ENCODE peak calls at places on chromosome 11, in ten cellular contexts. I, P, X, J, W, M, Z, K, T and Q are unnamed samples. For H3K9me3, the result is how much of the 10 kb centered on the place peaks cover.

GRCh38 chr11:128859563-128860441 is 7.3 kb downstream of the KCNJ1 start:
- DNase-seq in I (no peak), P (peak), X (peak), J (peak), W (peak), M (peak), Z (no peak), K (peak), T (peak), Q (peak)

GRCh38 chr11:121894581-121894980 is 221.4 kb downstream of the BLID start:
- DNase-seq in I (no peak), P (no peak), X (no peak), J (no peak), W (no peak), M (no peak), Z (no peak), K (no peak), T (no peak), Q (no peak)

GRCh38 chr11:43962383-43962969 is 20.0 kb downstream of the C11orf96 start:
- DNase-seq in I (no peak), P (no peak), X (no peak), J (no peak), W (no peak), M (no peak), Z (no peak), K (no peak), T (no peak), Q (no peak)

GRCh38 chr11:57667715-57668466 is at the start of gene ZDHHC5:
- DNase-seq in I (peak), P (peak), X (peak), J (peak), W (peak), M (peak), Z (peak), K (peak), T (peak), Q (peak)

GRCh38 chr11:119607726-119608125 is 121.3 kb downstream of the NECTIN1 start:
- DNase-seq in I (no peak), P (no peak), X (no peak), J (no peak), W (no peak), M (no peak), Z (no peak), K (no peak), T (no peak), Q (no peak)

GRCh38 chr11:16986434-16987204 is 27.6 kb downstream of the PLEKHA7 start:
- DNase-seq in I (no peak), P (no peak), X (peak), J (peak), W (peak), M (peak), Z (no peak), K (no peak), T (peak), Q (no peak)

GRCh38 chr11:34770111-34770510 is 146.1 kb downstream of the APIP start:
- DNase-seq in I (no peak), P (no peak), X (no peak), J (no peak), W (no peak), M (no peak), Z (no peak), K (no peak), T (no peak), Q (no peak)

GRCh38 chr11:66328307-66329144 is 7.7 kb downstream of the RIN1 start:
- DNase-seq in I (no peak), P (peak), X (peak), J (peak), W (peak), M (peak), Z (peak), K (peak), T (peak), Q (peak)

GRCh38 chr11:69775163-69775755 is at the start of gene FGF4:
- DNase-seq in I (no peak), P (no peak), X (no peak), J (no peak), W (no peak), M (no peak), Z (peak), K (no peak), T (no peak), Q (no peak)

GRCh38 chr11:82896183-82896582 is 4.0 kb downstream of the PRCP start:
- DNase-seq in I (no peak), P (no peak), X (no peak), J (no peak), W (no peak), M (no peak), Z (no peak), K (no peak), T (no peak), Q (no peak)

GRCh38 chr11:125423247-125423849 is 72.7 kb downstream of the FEZ1 start:
- DNase-seq in I (no peak), P (no peak), X (no peak), J (no peak), W (peak), M (peak), Z (no peak), K (no peak), T (no peak), Q (no peak)

GRCh38 chr11:35133656-35134055 is 5.3 kb upstream of the CD44 start:
- DNase-seq in I (no peak), P (no peak), X (no peak), J (no peak), W (no peak), M (no peak), Z (no peak), K (no peak), T (no peak), Q (no peak)

GRCh38 chr11:128180446-128181089 is 406.8 kb downstream of the ETS1 start:
- DNase-seq in I (peak), P (no peak), X (no peak), J (no peak), W (no peak), M (no peak), Z (peak), K (no peak), T (no peak), Q (no peak)

GRCh38 chr11:6402061-6402470 is 11.8 kb downstream of the SMPD1 start:
- DNase-seq in I (no peak), P (no peak), X (no peak), J (no peak), W (no peak), M (no peak), Z (no peak), K (no peak), T (no peak), Q (no peak)

GRCh38 chr11:112085822-112086421 is 634 bp downstream of the TIMM8B start:
- DNase-seq in I (no peak), P (peak), X (no peak), J (peak), W (peak), M (peak), Z (no peak), K (no peak), T (peak), Q (no peak)

GRCh38 chr11:115581871-115582639 is 77.8 kb upstream of the CADM1 start:
- DNase-seq in I (no peak), P (no peak), X (no peak), J (no peak), W (peak), M (no peak), Z (no peak), K (no peak), T (no peak), Q (no peak)

GRCh38 chr11:78449866-78450265 is 32.2 kb upstream of the GAB2 start:
- DNase-seq in I (no peak), P (no peak), X (no peak), J (no peak), W (no peak), M (no peak), Z (no peak), K (no peak), T (no peak), Q (no peak)

GRCh38 chr11:73158356-73159051 is 16.4 kb upstream of the FCHSD2 start:
- DNase-seq in I (peak), P (no peak), X (no peak), J (no peak), W (no peak), M (no peak), Z (no peak), K (no peak), T (no peak), Q (no peak)

GRCh38 chr11:126434950-126435335 is 79.5 kb downstream of the ST3GAL4 start:
- DNase-seq in I (no peak), P (no peak), X (no peak), J (no peak), W (peak), M (peak), Z (no peak), K (no peak), T (no peak), Q (no peak)

GRCh38 chr11:59114344-59114743 is 7.3 kb downstream of the FAM111B start:
- DNase-seq in I (no peak), P (no peak), X (no peak), J (no peak), W (no peak), M (no peak), Z (no peak), K (no peak), T (no peak), Q (no peak)
- H3K9me3 ChIP-seq in I (under half), P (under half), X (under half), J (under half), W (under half), M (under half), Z (under half), K (under half), T (under half), Q (under half)

GRCh38 chr11:3347127-3347526 is 31.8 kb downstream of the ZNF195 start:
- DNase-seq in I (no peak), P (no peak), X (no peak), J (no peak), W (no peak), M (no peak), Z (no peak), K (no peak), T (no peak), Q (no peak)

GRCh38 chr11:3344775-3345174 is 34.2 kb downstream of the ZNF195 start:
- DNase-seq in I (no peak), P (no peak), X (no peak), J (no peak), W (no peak), M (no peak), Z (no peak), K (no peak), T (no peak), Q (no peak)

GRCh38 chr11:3346587-3346986 is 32.4 kb downstream of the ZNF195 start:
- DNase-seq in I (no peak), P (no peak), X (no peak), J (no peak), W (no peak), M (no peak), Z (no peak), K (no peak), T (no peak), Q (no peak)

GRCh38 chr11:3344327-3344726 is 34.6 kb downstream of the ZNF195 start:
- DNase-seq in I (no peak), P (no peak), X (no peak), J (no peak), W (no peak), M (no peak), Z (no peak), K (no peak), T (no peak), Q (no peak)

GRCh38 chr11:3345736-3346135 is 33.2 kb downstream of the ZNF195 start:
- DNase-seq in I (no peak), P (no peak), X (no peak), J (no peak), W (no peak), M (peak), Z (no peak), K (no peak), T (no peak), Q (no peak)
- H3K9me3 ChIP-seq in I (under half), P (under half), X (under half), J (under half), W (under half), M (under half), Z (under half), K (under half), T (under half), Q (under half)

GRCh38 chr11:97454988-97455387 is 1065.2 kb downstream of the JRKL start:
- DNase-seq in I (no peak), P (no peak), X (no peak), J (no peak), W (no peak), M (no peak), Z (no peak), K (no peak), T (no peak), Q (no peak)
- H3K9me3 ChIP-seq in I (under half), P (under half), X (under half), J (under half), W (under half), M (under half), Z (under half), K (under half), T (under half), Q (under half)

GRCh38 chr11:99494065-99494464 is 473.3 kb downstream of the CNTN5 start:
- DNase-seq in I (no peak), P (no peak), X (no peak), J (no peak), W (no peak), M (no peak), Z (no peak), K (no peak), T (no peak), Q (no peak)

GRCh38 chr11:99489561-99489960 is 468.8 kb downstream of the CNTN5 start:
- DNase-seq in I (no peak), P (no peak), X (no peak), J (no peak), W (no peak), M (no peak), Z (no peak), K (no peak), T (no peak), Q (no peak)
- H3K9me3 ChIP-seq in I (under half), P (under half), X (under half), J (under half), W (under half), M (under half), Z (under half), K (under half), T (under half), Q (under half)

GRCh38 chr11:98107736-98108135 is 913.0 kb upstream of the CNTN5 start:
- DNase-seq in I (no peak), P (no peak), X (no peak), J (no peak), W (no peak), M (no peak), Z (no peak), K (no peak), T (no peak), Q (no peak)

GRCh38 chr11:98104249-98104648 is 916.5 kb upstream of the CNTN5 start:
- DNase-seq in I (no peak), P (no peak), X (no peak), J (no peak), W (no peak), M (no peak), Z (no peak), K (no peak), T (no peak), Q (no peak)

GRCh38 chr11:98115873-98116272 is 904.9 kb upstream of the CNTN5 start:
- DNase-seq in I (no peak), P (no peak), X (no peak), J (no peak), W (no peak), M (no peak), Z (no peak), K (no peak), T (no peak), Q (no peak)

GRCh38 chr11:98110030-98110429 is 910.7 kb upstream of the CNTN5 start:
- DNase-seq in I (no peak), P (no peak), X (no peak), J (no peak), W (no peak), M (no peak), Z (no peak), K (no peak), T (no peak), Q (no peak)
- H3K9me3 ChIP-seq in I (under half), P (under half), X (under half), J (under half), W (under half), M (under half), Z (under half), K (under half), T (under half), Q (under half)

GRCh38 chr11:26782220-26782619 is 60.4 kb upstream of the SLC5A12 start:
- DNase-seq in I (no peak), P (no peak), X (no peak), J (no peak), W (no peak), M (no peak), Z (no peak), K (no peak), T (no peak), Q (no peak)

GRCh38 chr11:26777276-26777939 is 55.5 kb upstream of the SLC5A12 start:
- DNase-seq in I (no peak), P (no peak), X (no peak), J (no peak), W (no peak), M (no peak), Z (no peak), K (no peak), T (no peak), Q (no peak)

GRCh38 chr11:26779466-26779865 is 57.6 kb upstream of the SLC5A12 start:
- DNase-seq in I (no peak), P (no peak), X (no peak), J (no peak), W (no peak), M (no peak), Z (no peak), K (no peak), T (no peak), Q (no peak)

GRCh38 chr11:26780686-26781085 is 58.8 kb upstream of the SLC5A12 start:
- DNase-seq in I (no peak), P (no peak), X (no peak), J (no peak), W (no peak), M (no peak), Z (no peak), K (no peak), T (no peak), Q (no peak)

GRCh38 chr11:26778000-26778757 is 56.3 kb upstream of the SLC5A12 start:
- DNase-seq in I (peak), P (no peak), X (no peak), J (no peak), W (no peak), M (no peak), Z (no peak), K (no peak), T (no peak), Q (no peak)
- H3K9me3 ChIP-seq in I (under half), P (under half), X (under half), J (under half), W (under half), M (under half), Z (under half), K (under half), T (under half), Q (under half)

DNA sequence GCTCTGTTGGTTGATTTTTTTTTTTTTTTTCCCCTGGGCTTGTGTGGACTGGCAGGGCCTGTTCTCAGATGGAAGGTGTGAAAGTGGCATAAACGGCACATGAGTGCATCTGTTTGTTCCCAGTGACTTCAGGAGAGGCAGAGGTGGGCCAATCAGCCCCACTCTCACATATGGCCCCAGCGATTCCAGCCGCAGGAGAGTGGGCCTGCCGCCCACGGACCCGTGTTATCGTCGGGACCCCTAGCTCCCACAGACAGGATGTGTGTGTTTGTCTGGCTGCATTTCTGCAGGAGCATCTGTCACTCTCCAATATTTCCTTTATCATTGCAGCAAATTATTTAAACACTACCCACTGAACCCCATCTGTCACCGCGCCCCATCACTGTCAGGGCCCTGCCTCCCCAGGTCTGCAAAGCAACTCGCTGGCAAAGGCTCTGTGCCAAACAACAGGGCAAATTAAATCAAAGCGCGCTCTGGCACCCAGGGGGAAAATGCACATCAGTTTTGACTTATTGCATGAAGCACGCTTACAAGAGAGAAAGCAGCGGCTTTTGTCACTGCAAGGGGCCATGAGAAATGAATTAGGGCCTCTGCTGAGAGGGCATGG is 886.3 kb downstream of the NTM start:
- DNase-seq in I (no peak), P (no peak), X (no peak), J (no peak), W (no peak), M (no peak), Z (no peak), K (no peak), T (no peak), Q (no peak)
- H3K9me3 ChIP-seq in I (under half), P (under half), X (under half), J (under half), W (under half), M (under half), Z (under half), K (under half), T (under half), Q (under half)

GRCh38 chr11:37504066-37504611 is 906.1 kb upstream of the RAG2 start:
- DNase-seq in I (peak), P (no peak), X (no peak), J (no peak), W (no peak), M (no peak), Z (no peak), K (no peak), T (no peak), Q (no peak)

GRCh38 chr11:37506516-37506915 is 908.5 kb upstream of the RAG2 start:
- DNase-seq in I (no peak), P (no peak), X (no peak), J (no peak), W (no peak), M (no peak), Z (no peak), K (no peak), T (no peak), Q (no peak)

GRCh38 chr11:37505406-37505805 is 907.4 kb upstream of the RAG2 start:
- DNase-seq in I (no peak), P (no peak), X (no peak), J (no peak), W (no peak), M (no peak), Z (no peak), K (no peak), T (no peak), Q (no peak)

GRCh38 chr11:37503411-37504065 is 905.5 kb upstream of the RAG2 start:
- DNase-seq in I (no peak), P (no peak), X (no peak), J (no peak), W (no peak), M (no peak), Z (no peak), K (no peak), T (no peak), Q (no peak)

GRCh38 chr11:37504925-37505324 is 906.9 kb upstream of the RAG2 start:
- DNase-seq in I (peak), P (no peak), X (no peak), J (no peak), W (no peak), M (no peak), Z (no peak), K (no peak), T (no peak), Q (no peak)
- H3K9me3 ChIP-seq in I (under half), P (under half), X (under half), J (under half), W (under half), M (under half), Z (under half), K (under half), T (under half), Q (under half)

DNA sequence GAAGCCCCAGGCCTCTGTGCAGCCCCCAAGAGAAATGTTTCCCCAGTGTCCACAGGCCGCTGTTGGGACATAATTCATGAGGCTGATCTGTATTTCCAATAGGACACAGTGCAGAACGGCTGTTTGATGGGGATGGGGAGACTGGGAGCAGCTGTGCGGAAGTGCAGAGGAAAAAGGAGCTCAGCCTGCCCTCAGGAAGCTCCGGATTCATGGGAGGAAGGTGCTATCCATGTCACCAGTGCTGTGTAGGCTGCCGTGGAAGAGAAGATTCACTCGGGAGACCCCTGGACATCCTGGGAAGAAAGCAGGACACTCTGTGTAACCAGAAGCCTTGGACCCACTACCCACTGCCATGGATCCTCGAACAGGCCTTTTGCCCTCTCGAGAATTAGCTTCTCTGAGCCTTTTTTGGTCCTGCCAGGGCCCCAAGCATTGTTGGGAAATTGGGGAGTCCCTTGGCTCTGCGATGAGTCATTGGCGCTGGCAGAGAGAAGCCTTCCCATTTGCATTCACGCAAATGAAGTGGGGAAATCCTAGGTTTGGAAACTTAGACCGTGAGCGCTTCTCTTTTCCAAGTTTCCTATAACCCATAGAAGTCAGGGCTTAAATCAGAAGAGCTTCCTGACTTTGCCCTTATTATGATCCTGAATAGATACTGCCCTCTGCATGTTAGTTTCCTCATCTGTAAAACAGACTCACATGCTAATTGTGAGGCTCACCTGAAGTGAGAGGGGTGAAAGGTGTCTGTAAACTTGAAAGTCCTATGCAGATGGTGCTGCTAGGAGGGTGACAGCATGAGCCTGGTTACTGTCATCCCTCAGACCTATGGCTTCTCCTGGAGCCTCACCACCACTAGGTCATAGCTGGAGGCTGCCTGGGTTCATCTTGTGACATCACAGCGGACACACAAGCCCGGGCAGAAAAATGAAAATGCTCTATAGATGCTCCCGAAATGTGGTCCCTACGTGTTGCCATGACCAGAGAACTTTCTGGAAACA is 229.2 kb upstream of the B3GAT1 start:
- DNase-seq in I (no peak), P (no peak), X (no peak), J (no peak), W (no peak), M (no peak), Z (no peak), K (no peak), T (no peak), Q (no peak)
- H3K9me3 ChIP-seq in I (half or more), P (under half), X (under half), J (under half), W (under half), M (under half), Z (under half), K (under half), T (under half), Q (under half)